ENCODE peak calls at places on chromosomes 5 and 9, in nine cellular contexts. Z, S, I, P, L, F, G, W and M are unnamed samples.

GRCh38 chr9:95055851-95056551 is 261.5 kb downstream of the FANCC start:
- DNase-seq in Z (no peak), S (no peak), G (peak), L (peak), W (no peak), I (peak), F (no peak), P (no peak), M (no peak)

GRCh38 chr9:101485873-101486692 is 47.6 kb upstream of the RNF20 start:
- DNase-seq in I (peak), P (peak), G (peak), F (no peak), W (no peak), L (no peak), S (no peak), Z (peak), M (no peak)

GRCh38 chr5:88883059-88883565 is at the start of gene MEF2C:
- DNase-seq in W (no peak), L (peak), I (peak), G (peak), P (peak), F (peak), S (no peak), Z (peak), M (peak)

GRCh38 chr5:41695920-41696582 is 174.2 kb downstream of the OXCT1 start:
- DNase-seq in L (no peak), P (no peak), Z (no peak), G (no peak), S (no peak), F (peak), W (no peak), I (no peak), M (no peak)

GRCh38 chr5:172887735-172888134 is 53.7 kb downstream of the ERGIC1 start:
- DNase-seq in G (peak), W (no peak), Z (peak), F (no peak), P (no peak), S (no peak), I (no peak), L (peak), M (no peak)

GRCh38 chr9:127583605-127584053 is 28.4 kb upstream of the STXBP1 start:
- DNase-seq in S (peak), L (no peak), F (no peak), Z (no peak), I (no peak), W (no peak), P (no peak), G (peak), M (no peak)

GRCh38 chr9:132732326-132732725 is 62.1 kb downstream of the GTF3C4 start:
- DNase-seq in F (no peak), P (no peak), G (no peak), Z (no peak), L (no peak), S (no peak), I (no peak), W (no peak), M (no peak)

GRCh38 chr5:55923873-55924500 is 70.8 kb downstream of the IL6ST start:
- DNase-seq in S (no peak), I (no peak), W (no peak), L (no peak), G (no peak), F (no peak), P (no peak), Z (no peak), M (no peak)

GRCh38 chr9:76741524-76741923 is 22.7 kb upstream of the PCA3 start:
- DNase-seq in W (no peak), Z (no peak), P (no peak), S (no peak), L (no peak), F (no peak), I (no peak), G (no peak), M (no peak)

GRCh38 chr5:113572716-113573115 is 59.2 kb downstream of the YTHDC2 start:
- DNase-seq in G (no peak), F (no peak), I (no peak), L (no peak), S (no peak), Z (no peak), P (no peak), W (no peak), M (no peak)

GRCh38 chr5:135033026-135033861 is 784 bp downstream of the PITX1 start:
- DNase-seq in L (no peak), S (peak), F (peak), Z (no peak), W (no peak), I (peak), P (peak), G (peak), M (no peak)

GRCh38 chr5:59588922-59589321 is 304.6 kb downstream of the PDE4D start:
- DNase-seq in F (no peak), S (no peak), L (no peak), I (no peak), P (no peak), W (no peak), Z (no peak), G (no peak), M (no peak)

GRCh38 chr5:113092683-113093082 is 116.1 kb downstream of the DCP2 start:
- DNase-seq in P (no peak), I (no peak), Z (no peak), G (no peak), S (no peak), L (no peak), W (no peak), F (no peak), M (no peak)

GRCh38 chr9:76905661-76905983 is 292 bp downstream of the PRUNE2 start:
- DNase-seq in S (no peak), L (no peak), W (no peak), P (no peak), F (no peak), Z (no peak), I (peak), G (no peak), M (no peak)

GRCh38 chr5:116759860-116760644 is 185.4 kb upstream of the SEMA6A start:
- DNase-seq in W (no peak), Z (no peak), L (no peak), I (no peak), P (no peak), G (no peak), F (no peak), S (no peak), M (no peak)

GRCh38 chr5:11588803-11589202 is 315.4 kb downstream of the CTNND2 start:
- DNase-seq in I (peak), G (no peak), P (no peak), F (no peak), S (no peak), Z (peak), L (no peak), W (no peak), M (peak)

GRCh38 chr9:33472171-33472920 is 1.4 kb downstream of the NOL6 start:
- DNase-seq in P (no peak), G (no peak), W (no peak), Z (peak), F (no peak), I (no peak), L (no peak), S (no peak), M (no peak)

GRCh38 chr5:150342583-150342982 is 14.9 kb upstream of the TCOF1 start:
- DNase-seq in G (no peak), P (no peak), I (no peak), W (no peak), S (no peak), L (no peak), F (no peak), Z (no peak), M (no peak)

GRCh38 chr5:172454355-172455086 is at the start of gene SH3PXD2B:
- DNase-seq in G (peak), W (peak), I (peak), L (no peak), P (peak), Z (no peak), F (peak), S (no peak), M (peak)

GRCh38 chr5:118068886-118069285 is 919.5 kb downstream of the DTWD2 start:
- DNase-seq in L (no peak), G (no peak), Z (no peak), F (no peak), I (no peak), W (no peak), P (no peak), S (no peak), M (no peak)

GRCh38 chr5:162227075-162227474 is 159.5 kb downstream of the GABRG2 start:
- DNase-seq in S (no peak), F (peak), P (no peak), L (no peak), G (no peak), I (no peak), W (no peak), Z (no peak), M (no peak)

GRCh38 chr9:581673-582497 is 259.6 kb upstream of the DMRT1 start:
- DNase-seq in G (no peak), S (no peak), W (no peak), F (no peak), I (no peak), L (no peak), Z (no peak), P (no peak), M (no peak)

GRCh38 chr5:168614661-168615060 is 35.5 kb upstream of the PANK3 start:
- DNase-seq in G (no peak), L (no peak), F (no peak), W (no peak), S (no peak), P (no peak), Z (no peak), I (no peak), M (no peak)

GRCh38 chr9:16030513-16031185 is 477.8 kb downstream of the CCDC171 start:
- DNase-seq in P (no peak), S (peak), W (no peak), Z (no peak), L (peak), G (peak), I (no peak), F (peak), M (no peak)